ENCODE peak calls at places on chromosome X, in eight cellular contexts. V, Y, A, X, D, S, G and P are unnamed samples.

GRCh38 chrX:19005909-19006308 is 22.0 kb upstream of the PHKA2 start:
- DNase-seq in X (no peak), D (no peak), S (no peak), G (no peak), V (no peak), Y (no peak), A (no peak), P (no peak)

GRCh38 chrX:56978172-56978571 is 17.2 kb downstream of the SPIN3 start:
- DNase-seq in G (peak; percentile 21), Y (peak; percentile 22), A (peak; percentile 47), S (peak; percentile 18), V (no peak), X (no peak), D (peak; percentile 26), P (peak; percentile 14)

GRCh38 chrX:276588-277171 is 4.5 kb upstream of the PLCXD1 start:
- DNase-seq in D (no peak), A (no peak), G (peak; percentile 67), S (peak; percentile 61), X (peak; percentile 71), V (peak; percentile 67), Y (no peak), P (no peak)

GRCh38 chrX:24767557-24767956 is 73.8 kb downstream of the POLA1 start:
- DNase-seq in Y (no peak), V (no peak), D (no peak), G (no peak), A (no peak), S (no peak), X (no peak), P (no peak)

GRCh38 chrX:49192722-49193328 is 6.7 kb upstream of the PRICKLE3 start:
- DNase-seq in Y (no peak), G (peak; percentile 44), D (no peak), V (no peak), A (peak; percentile 36), S (no peak), X (no peak), P (no peak)

GRCh38 chrX:66931713-66932112 is 292.8 kb upstream of the EDA2R start:
- DNase-seq in A (no peak), Y (no peak), G (no peak), D (no peak), V (no peak), X (no peak), S (no peak), P (no peak)

GRCh38 chrX:33218819-33219218 is 7.5 kb upstream of the DMD start:
- DNase-seq in V (no peak), Y (no peak), A (no peak), G (no peak), D (no peak), S (no peak), X (no peak), P (no peak)

GRCh38 chrX:72255445-72255844 is 16.6 kb upstream of the ERCC6L start:
- DNase-seq in D (no peak), A (no peak), Y (no peak), X (no peak), V (peak; percentile 27), G (peak; percentile 57), S (no peak), P (no peak)

GRCh38 chrX:136907626-136908025 is 27.1 kb upstream of the RBMX start:
- DNase-seq in G (peak; percentile 8), V (no peak), X (no peak), A (no peak), Y (no peak), S (no peak), D (peak; percentile 34), P (no peak)

GRCh38 chrX:126063984-126064383 is 102.1 kb downstream of the DCAF12L2 start:
- DNase-seq in D (no peak), G (no peak), X (no peak), S (no peak), Y (no peak), V (no peak), A (no peak), P (no peak)

GRCh38 chrX:140822861-140823260 is 113.3 kb downstream of the LINC00632 start:
- DNase-seq in V (no peak), S (no peak), G (no peak), Y (no peak), X (no peak), A (no peak), D (no peak), P (no peak)

GRCh38 chrX:137405449-137406140 is 160.3 kb upstream of the ZIC3 start:
- DNase-seq in G (no peak), S (no peak), V (no peak), A (no peak), D (no peak), Y (no peak), X (no peak), P (no peak)

GRCh38 chrX:33190016-33190415 is 21.3 kb downstream of the DMD start:
- DNase-seq in S (no peak), X (no peak), Y (no peak), A (peak; percentile 55), V (no peak), D (no peak), G (no peak), P (no peak)

GRCh38 chrX:47316276-47317025 is 53.9 kb upstream of the ZNF157 start:
- DNase-seq in Y (no peak), V (peak; percentile 32), G (peak; percentile 18), X (no peak), A (peak; percentile 20), D (no peak), S (no peak), P (no peak)

DNA sequence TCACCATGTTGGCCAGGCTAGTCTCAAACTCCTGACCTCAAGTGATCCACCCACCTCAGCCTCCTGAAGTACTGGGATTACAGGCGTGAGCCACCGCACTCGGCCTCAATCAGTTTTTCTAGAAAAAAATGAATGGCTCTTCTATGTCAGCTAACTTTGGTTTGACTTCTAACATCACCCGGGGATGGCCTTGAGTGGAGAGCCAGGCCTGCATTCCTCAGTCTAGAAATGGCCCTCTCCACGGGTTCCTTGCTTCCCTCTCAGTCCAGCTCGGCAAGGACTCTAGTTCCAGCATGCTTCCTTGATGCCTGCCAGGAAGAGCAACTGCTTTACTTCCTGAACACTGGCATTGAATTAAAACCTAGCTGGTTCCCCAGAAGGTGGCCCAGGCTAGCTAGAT is 39.0 kb downstream of the SLC25A5 start:
- DNase-seq in Y (no peak), X (peak; percentile 21), V (no peak), D (no peak), S (no peak), G (no peak), A (no peak), P (no peak)
- H3K4me1 ChIP-seq in Y (no peaks in the 10 kb centered on the region), X (no peaks in the 10 kb centered on the region), V (peaks cover 12% of the 10 kb centered on the region), D (no peaks in the 10 kb centered on the region), S (peaks cover 69% of the 10 kb centered on the region), G (peaks cover 16% of the 10 kb centered on the region), A (peaks cover 14% of the 10 kb centered on the region), P (no peaks in the 10 kb centered on the region)

DNA sequence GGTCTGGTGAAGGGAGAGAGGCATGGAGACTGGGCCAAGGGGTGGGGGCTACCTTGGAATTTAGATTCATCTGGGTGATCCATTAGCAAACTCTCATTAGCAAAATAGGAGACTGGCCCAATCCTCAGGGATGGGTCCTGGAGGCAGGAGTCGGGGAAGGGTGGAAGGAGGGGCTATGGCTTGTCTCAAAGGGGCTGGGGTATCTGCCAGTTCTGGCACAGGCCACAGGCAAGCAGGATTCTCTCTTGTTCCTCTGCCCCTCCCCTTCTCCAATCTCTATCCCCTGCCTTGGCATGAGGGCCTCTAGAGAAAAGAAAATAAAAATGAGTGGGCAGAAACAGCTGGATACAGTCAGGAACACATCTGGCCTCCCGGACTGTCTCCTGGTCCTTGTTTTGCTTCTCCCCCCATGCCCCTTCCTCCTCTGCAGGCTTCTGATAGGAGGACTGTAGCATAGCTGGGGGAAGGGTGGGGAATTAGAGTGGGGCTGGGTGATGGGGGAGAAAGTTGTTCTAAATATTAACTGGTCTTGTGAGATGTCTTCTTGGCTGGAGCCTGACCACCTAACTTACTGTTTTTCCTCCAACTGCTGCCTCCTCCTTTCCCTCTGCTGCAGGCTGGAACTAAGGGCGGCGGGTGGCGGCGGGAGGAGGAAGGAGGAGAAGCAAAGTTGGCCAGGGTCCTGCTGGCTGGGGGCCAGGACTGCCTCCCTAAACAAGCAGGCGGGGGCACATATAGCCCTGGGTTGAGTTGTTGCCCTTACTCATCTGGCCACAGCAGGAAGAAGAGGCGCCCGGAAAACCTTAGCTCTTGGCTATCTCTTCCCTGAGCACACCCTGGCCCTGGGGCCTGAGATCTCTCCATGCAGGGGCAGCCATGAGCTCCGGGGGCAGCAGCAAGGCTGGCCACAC is 53.3 kb upstream of the LAS1L start:
- DNase-seq in D (peak; percentile 78), A (peak; percentile 38), G (peak; percentile 57), V (peak; percentile 78), X (peak; percentile 94), Y (peak; percentile 91), S (no peak), P (peak; percentile 90)
- H3K27ac ChIP-seq in D (no peak overlapping the region), A (no peak overlapping the region), G (no peak overlapping the region), V (peak overlapping the region; percentile 67), X (peak overlapping the region; percentile 69), Y (peak overlapping the region; percentile 80), S (peak overlapping the region; percentile 32), P (peak overlapping the region; percentile 81)

GRCh38 chrX:106612403-106612789 is 618 bp downstream of the RADX start:
- DNase-seq in A (no peak), G (no peak), V (no peak), X (no peak), D (no peak), S (no peak), Y (no peak), P (no peak)
- TF ChIP-seq POLR2A in A (no peak), G (no peak), V (no peak), X (no peak), D (no peak), S (no peak), Y (no peak), P (no peak)

DNA sequence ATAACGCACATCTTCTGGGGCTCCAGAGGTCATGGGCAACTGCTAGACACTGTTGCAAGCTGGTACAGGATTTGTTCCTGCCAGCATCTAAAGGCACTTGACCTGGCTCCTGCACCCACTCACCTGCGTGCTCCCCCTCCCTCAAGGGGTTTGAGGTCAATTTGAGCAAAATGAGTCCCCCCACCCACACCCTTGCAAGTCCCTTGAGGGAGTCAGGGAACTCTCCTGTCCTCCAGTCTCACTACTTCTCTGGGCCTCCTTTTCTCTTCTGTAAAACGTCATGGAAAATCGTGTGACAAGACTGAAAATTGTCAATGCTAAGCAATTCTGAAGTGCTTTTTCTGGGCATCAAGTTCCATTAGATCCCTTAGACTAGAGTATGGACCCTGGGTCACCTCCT is 39.9 kb upstream of the PGK1 start:
- DNase-seq in S (no peak), X (no peak), V (no peak), G (no peak), Y (no peak), D (no peak), A (no peak), P (no peak)
- H3K4me1 ChIP-seq in S (peaks cover 36% of the 10 kb centered on the region), X (no peaks in the 10 kb centered on the region), V (peaks cover 3% of the 10 kb centered on the region), G (no peaks in the 10 kb centered on the region), Y (no peaks in the 10 kb centered on the region), D (no peaks in the 10 kb centered on the region), A (peaks cover 4% of the 10 kb centered on the region), P (no peaks in the 10 kb centered on the region)

GRCh38 chrX:68113837-68114572 is 319.3 kb downstream of the OPHN1 start:
- DNase-seq in X (no peak), Y (no peak), V (no peak), D (no peak), S (no peak), A (peak; percentile 1), G (no peak), P (no peak)
- H3K27ac ChIP-seq in X (no peak overlapping the region), Y (no peak overlapping the region), V (no peak overlapping the region), D (no peak overlapping the region), S (peak overlapping the region; percentile 20), A (no peak overlapping the region), G (no peak overlapping the region), P (no peak overlapping the region)